ENCODE peak calls at places on chromosome X, in five cellular contexts. Q is fibroblast of lung, G is A549, J is breast epithelium, Z is upper lobe of left lung. S is an unnamed sample.

GRCh38 chrX:8743126-8743732 is 11.3 kb upstream of the ANOS1 start:
- DNase-seq in G (no peak), Q (no peak), J (no peak), Z (peak; percentile 57), S (no peak)

GRCh38 chrX:41863343-41864203 is 59.8 kb downstream of the CASK start:
- DNase-seq in J (no peak), G (no peak), Q (no peak), Z (no peak), S (no peak)

GRCh38 chrX:52839137-52839536 is 28.1 kb downstream of the XAGE5 start:
- DNase-seq in G (no peak), Q (no peak), J (no peak), Z (no peak), S (no peak)

GRCh38 chrX:47523297-47523696 is 37.7 kb upstream of the ARAF start:
- DNase-seq in Q (peak; percentile 59), G (peak; percentile 64), Z (peak; percentile 85), J (peak; percentile 58), S (peak; percentile 54)

GRCh38 chrX:129781134-129782014 is 1.6 kb downstream of the SASH3 start:
- DNase-seq in G (no peak), Q (no peak), J (peak; percentile 35), Z (peak; percentile 73), S (no peak)

GRCh38 chrX:2642791-2643190 is 48.3 kb upstream of the CD99 start:
- DNase-seq in G (no peak), J (no peak), Q (peak; percentile 20), Z (no peak), S (no peak)

GRCh38 chrX:65644621-65645287 is 22.7 kb upstream of the MSN start:
- DNase-seq in J (peak; percentile 75), Z (peak; percentile 93), G (peak; percentile 67), Q (peak; percentile 87), S (peak; percentile 1)

GRCh38 chrX:18468599-18468998 is 43.2 kb downstream of the CDKL5 start:
- DNase-seq in Z (no peak), J (no peak), G (no peak), Q (no peak), S (no peak)

GRCh38 chrX:48599341-48599740 is 2.0 kb downstream of the WDR13 start:
- DNase-seq in Q (no peak), G (no peak), Z (no peak), J (no peak), S (no peak)

GRCh38 chrX:50865311-50865710 is 45.2 kb upstream of the BMP15 start:
- DNase-seq in G (no peak), Q (peak; percentile 7), J (no peak), Z (no peak), S (no peak)

GRCh38 chrX:35919536-35920309 is at the start of gene CFAP47:
- DNase-seq in J (no peak), Q (no peak), Z (peak; percentile 32), G (peak; percentile 22), S (no peak)

GRCh38 chrX:136310411-136310810 is 9.6 kb downstream of the ADGRG4 start:
- DNase-seq in Q (peak; percentile 30), Z (no peak), G (peak; percentile 5), J (no peak), S (no peak)

GRCh38 chrX:54817220-54817820 is 9.8 kb downstream of the MAGED2 start:
- DNase-seq in Q (no peak), Z (no peak), J (no peak), G (no peak), S (no peak)

GRCh38 chrX:34874763-34875162 is 67.8 kb upstream of the FAM47B start:
- DNase-seq in G (no peak), Z (no peak), J (no peak), Q (no peak), S (no peak)

GRCh38 chrX:1558761-1559468 is 21.9 kb upstream of the P2RY8 start:
- DNase-seq in G (no peak), Q (no peak), Z (peak; percentile 6), J (no peak), S (no peak)

GRCh38 chrX:49187526-49187925 is 1.4 kb upstream of the PRICKLE3 start:
- DNase-seq in Q (no peak), G (no peak), Z (no peak), J (no peak), S (no peak)

GRCh38 chrX:103647630-103648029 is 18.9 kb downstream of the TCEAL1 start:
- DNase-seq in J (no peak), G (no peak), Z (no peak), Q (no peak), S (no peak)

GRCh38 chrX:9865804-9866471 is 79.7 kb downstream of the SHROOM2 start:
- DNase-seq in Q (peak; percentile 75), Z (no peak), G (no peak), J (no peak), S (no peak)

GRCh38 chrX:9864011-9864410 is 77.8 kb downstream of the SHROOM2 start:
- DNase-seq in Q (no peak), Z (no peak), J (no peak), G (no peak), S (no peak)

GRCh38 chrX:9866633-9867032 is 80.4 kb downstream of the SHROOM2 start:
- DNase-seq in G (no peak), J (no peak), Q (peak; percentile 54), Z (no peak), S (no peak)

GRCh38 chrX:9867214-9867613 is 81.0 kb downstream of the SHROOM2 start:
- DNase-seq in G (no peak), J (no peak), Z (no peak), Q (no peak), S (no peak)

DNA sequence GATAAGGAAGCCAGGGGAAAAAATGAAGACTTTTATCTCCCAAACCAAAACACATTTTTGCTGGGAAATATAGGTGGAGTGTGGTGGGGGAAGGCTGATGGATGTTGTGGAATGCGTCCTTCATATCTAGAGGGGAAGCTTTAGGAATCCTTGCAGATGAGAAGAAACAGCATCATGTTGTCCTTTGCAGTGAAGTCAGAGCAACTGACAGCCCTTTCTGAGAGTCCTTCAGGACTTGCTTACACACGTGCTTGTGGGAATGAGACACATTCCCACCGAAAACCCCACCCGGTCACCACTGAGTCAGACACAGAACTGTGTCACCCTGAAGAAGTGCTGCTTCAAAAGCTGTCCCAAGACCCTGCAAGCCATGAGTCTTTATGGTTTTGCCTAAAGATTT is 81.5 kb downstream of the SHROOM2 start:
- DNase-seq in J (no peak), Q (peak; percentile 73), Z (no peak), G (no peak), S (no peak)
- H3K27ac ChIP-seq in J (no peak overlapping the region), Q (no peak overlapping the region), Z (no peak overlapping the region), G (no peak overlapping the region), S (no peak overlapping the region)

DNA sequence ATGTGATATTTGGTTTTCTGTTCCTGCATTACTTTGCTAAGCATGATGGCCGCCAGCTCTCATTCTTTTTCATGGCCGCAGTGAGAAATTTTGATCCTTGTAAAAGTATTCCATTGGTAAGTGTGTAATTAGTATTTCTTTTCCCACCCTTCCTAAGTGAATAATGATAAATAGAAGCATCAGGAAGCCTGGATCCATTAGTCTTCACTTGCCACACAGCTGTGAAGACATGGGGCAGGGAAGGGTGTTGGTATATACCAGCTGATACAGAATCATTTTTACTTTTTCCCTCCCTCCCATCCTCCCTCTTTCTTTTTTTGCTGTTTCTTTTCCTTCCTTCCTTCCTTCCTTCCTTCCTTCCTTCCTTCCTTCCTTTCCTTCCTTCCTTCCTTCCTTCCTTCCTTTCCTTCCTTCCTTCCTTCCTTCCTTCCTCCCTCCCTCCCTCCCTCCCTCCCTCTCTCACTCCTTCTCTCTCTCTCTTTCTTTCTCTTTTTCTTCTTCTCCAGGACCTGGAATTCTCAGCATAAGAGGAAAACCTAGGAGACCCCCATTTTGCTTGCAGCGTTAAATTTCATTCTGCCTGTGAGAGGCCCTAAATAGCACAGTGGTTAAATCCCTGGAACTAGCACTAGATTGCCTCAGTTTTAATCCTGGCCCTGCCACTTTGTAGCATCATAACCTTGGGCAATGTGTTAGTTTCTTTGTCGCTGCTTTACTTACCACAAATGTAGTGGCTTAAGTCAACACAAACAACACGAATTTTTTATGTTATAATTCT is 1.4 kb upstream of the NR0B1 start:
- DNase-seq in J (no peak), Z (no peak), G (no peak), Q (no peak), S (no peak)
- H3K27ac ChIP-seq in J (no peak overlapping the region), Z (no peak overlapping the region), G (no peak overlapping the region), Q (no peak overlapping the region), S (no peak overlapping the region)

DNA sequence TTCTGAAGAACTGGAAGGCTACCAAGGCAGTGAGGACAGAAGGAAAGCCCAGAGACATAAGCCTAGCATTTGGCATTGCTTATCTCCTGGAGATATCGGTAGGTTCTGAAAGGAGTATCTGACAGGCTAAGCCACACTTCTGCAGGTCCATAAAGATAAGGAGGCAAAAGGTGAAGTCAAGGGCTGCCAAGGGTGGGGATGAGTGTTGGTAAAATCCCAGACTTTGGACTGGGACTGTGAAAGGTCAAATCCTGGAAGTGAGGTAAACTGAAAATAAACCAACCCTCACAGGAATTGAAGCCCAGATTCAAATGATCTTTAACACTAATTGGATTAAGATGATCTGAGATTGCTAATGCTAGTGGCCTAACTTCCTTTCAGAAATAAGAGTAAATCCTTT is 27.4 kb downstream of the GK start:
- DNase-seq in J (no peak), Z (no peak), G (no peak), Q (no peak), S (no peak)
- H3K27ac ChIP-seq in J (no peak overlapping the region), Z (no peak overlapping the region), G (no peak overlapping the region), Q (no peak overlapping the region), S (no peak overlapping the region)

DNA sequence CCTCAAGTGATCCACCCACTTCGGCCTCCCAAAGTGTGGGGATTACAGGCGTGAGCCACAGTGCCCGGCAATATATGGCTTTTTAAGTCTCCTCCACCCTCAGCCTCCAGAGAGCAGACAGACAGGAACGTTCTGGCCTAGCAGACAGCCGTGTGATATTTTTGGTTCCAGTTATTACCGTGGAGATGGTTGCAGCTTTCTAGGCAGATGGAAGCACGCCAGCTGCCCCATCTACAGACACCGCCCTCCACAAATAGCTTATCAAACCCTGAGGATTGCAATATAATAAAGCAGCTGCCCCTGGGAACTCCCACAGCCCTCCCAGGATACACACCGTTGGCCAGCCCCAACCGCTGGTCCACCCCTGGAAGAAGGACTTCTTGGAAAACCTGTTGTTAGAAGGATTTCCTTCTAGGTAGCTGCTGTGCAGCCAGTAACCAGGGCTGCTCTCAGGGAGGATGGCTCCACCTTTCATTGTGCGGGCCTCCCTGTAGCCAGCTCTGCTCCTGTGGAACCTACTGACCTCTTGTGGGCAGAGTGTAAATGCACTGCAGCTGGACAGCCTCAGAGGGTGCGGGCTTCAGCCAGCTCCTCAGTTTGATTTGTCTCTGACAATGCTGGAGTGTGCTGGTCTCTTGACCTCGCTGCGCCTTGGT is 44.0 kb downstream of the SLC25A5 start:
- DNase-seq in Z (peak; percentile 73), J (peak; percentile 41), Q (peak; percentile 54), G (peak; percentile 84), S (no peak)
- H3K27ac ChIP-seq in Z (no peak overlapping the region), J (no peak overlapping the region), Q (no peak overlapping the region), G (peak overlapping the region; percentile 78), S (no peak overlapping the region)

DNA sequence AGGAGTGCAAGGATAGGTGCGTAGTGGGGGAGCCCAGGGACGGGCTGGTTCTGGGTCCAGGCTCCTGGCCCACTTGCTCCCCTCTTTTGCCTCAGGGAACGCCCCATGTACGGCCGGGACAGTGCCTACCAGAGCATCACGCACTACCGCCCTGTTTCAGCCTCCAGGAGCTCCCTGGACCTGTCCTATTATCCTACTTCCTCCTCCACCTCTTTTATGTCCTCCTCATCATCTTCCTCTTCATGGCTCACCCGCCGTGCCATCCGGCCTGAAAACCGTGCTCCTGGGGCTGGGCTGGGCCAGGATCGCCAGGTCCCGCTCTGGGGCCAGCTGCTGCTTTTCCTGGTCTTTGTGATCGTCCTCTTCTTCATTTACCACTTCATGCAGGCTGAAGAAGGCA is 1.7 kb downstream of the EMD start:
- DNase-seq in J (no peak), Q (no peak), Z (no peak), G (no peak), S (no peak)
- H3K27ac ChIP-seq in J (peak overlapping the region; percentile 99), Q (no peak overlapping the region), Z (no peak overlapping the region), G (no peak overlapping the region), S (peak overlapping the region; percentile 98)